ENCODE peak calls at places on chromosomes 1 and 21, in seven cellular contexts. M is psoas muscle; Y is aorta; T is CD4-positive, alpha-beta T cell; Z is right lobe of liver; Q is ovary; P is HL-60. F is an unnamed sample.

GRCh38 chr21:34698270-34699015 is 29.6 kb downstream of the CLIC6 start:
- DNase-seq in P (no peak), M (no peak), Z (no peak), Q (no peak), Y (no peak), T (no peak), F (no peak)

GRCh38 chr1:54979327-54979891 is 1.0 kb upstream of the TMEM61 start:
- DNase-seq in T (no peak), Q (no peak), P (no peak), Z (peak), M (no peak), Y (no peak), F (no peak)

GRCh38 chr21:43775795-43776430 is at the start of gene CSTB:
- DNase-seq in P (peak), Y (peak), Z (peak), Q (peak), T (peak), M (peak), F (peak)

GRCh38 chr1:32701951-32702598 is 495 bp downstream of the SYNC start:
- DNase-seq in Y (peak), M (peak), P (no peak), Z (no peak), Q (no peak), T (no peak), F (no peak)

GRCh38 chr21:38913120-38913975 is 107.6 kb downstream of the ETS2 start:
- DNase-seq in T (no peak), Z (peak), Q (peak), Y (peak), P (no peak), M (peak), F (no peak)

GRCh38 chr1:238642231-238642630 is 744.1 kb upstream of the CHRM3 start:
- DNase-seq in Z (no peak), M (no peak), Q (no peak), T (no peak), P (no peak), Y (no peak), F (no peak)

GRCh38 chr1:6208723-6209660 is 3.1 kb downstream of the RNF207 start:
- DNase-seq in Q (no peak), P (peak), Y (no peak), M (peak), Z (no peak), T (no peak), F (no peak)

GRCh38 chr1:236619398-236619797 is 15.1 kb upstream of the HEATR1 start:
- DNase-seq in Q (no peak), P (no peak), Z (no peak), T (no peak), Y (no peak), M (no peak), F (no peak)

GRCh38 chr1:223887724-223888428 is 42.1 kb upstream of the TP53BP2 start:
- DNase-seq in Q (peak), Z (no peak), P (no peak), T (no peak), Y (peak), M (peak), F (no peak)

GRCh38 chr1:223319373-223319772 is 44.6 kb downstream of the SUSD4 start:
- DNase-seq in T (no peak), Z (no peak), P (no peak), Q (no peak), M (no peak), Y (no peak), F (no peak)

GRCh38 chr21:22961248-22961647 is 1963.0 kb downstream of the NCAM2 start:
- DNase-seq in T (no peak), Z (no peak), Y (no peak), P (no peak), Q (no peak), M (no peak), F (peak)

GRCh38 chr1:45785583-45785982 is 17.8 kb upstream of the MAST2 start:
- DNase-seq in M (no peak), T (peak), Z (no peak), Y (no peak), Q (no peak), P (peak), F (peak)

GRCh38 chr1:230632273-230632873 is 9.9 kb upstream of the COG2 start:
- DNase-seq in M (no peak), P (peak), Q (no peak), Z (peak), Y (no peak), T (no peak), F (peak)

GRCh38 chr1:81296584-81296983 is 504.1 kb upstream of the ADGRL2 start:
- DNase-seq in Z (no peak), Y (no peak), M (no peak), P (no peak), Q (no peak), T (no peak), F (no peak)

GRCh38 chr1:236975461-236975860 is 28.8 kb downstream of the MT1HL1 start:
- DNase-seq in Z (no peak), M (no peak), T (no peak), Y (no peak), P (no peak), Q (no peak), F (no peak)

DNA sequence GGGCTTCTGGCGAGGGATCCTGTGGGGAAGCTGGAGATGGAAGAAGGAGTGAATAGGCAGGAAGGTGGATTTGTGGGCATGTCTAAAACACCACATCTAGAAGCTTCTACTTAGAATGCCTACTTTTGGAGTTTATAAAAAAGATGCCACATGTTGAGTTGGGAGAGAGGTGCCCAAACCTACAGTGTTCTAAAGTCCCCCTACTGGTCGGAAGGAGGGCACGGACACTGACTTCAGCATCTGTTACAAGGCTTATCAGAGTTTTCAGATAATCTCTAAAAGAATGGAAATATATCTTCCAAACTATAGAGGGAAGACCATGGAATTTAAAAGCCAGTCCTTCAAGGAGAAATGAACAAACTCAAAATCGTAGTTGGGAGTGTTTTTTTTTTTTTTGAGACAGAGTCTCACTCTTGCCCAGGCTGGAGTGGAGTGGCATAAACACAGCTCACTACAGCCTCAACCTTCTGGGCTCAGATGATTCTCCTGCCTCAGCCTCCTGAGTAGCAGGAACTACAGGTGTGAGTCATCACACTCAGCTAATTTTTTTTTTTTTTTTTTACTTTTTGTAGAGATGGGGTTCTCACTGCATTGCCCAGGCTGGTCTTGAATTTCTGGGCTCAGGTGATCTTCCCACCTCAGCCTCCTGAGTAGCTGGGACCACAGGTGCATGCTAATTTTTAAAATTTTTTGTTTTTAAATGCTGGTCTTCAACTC is 14.8 kb downstream of the IBA57 start:
- DNase-seq in Q (no peak), T (no peak), Z (no peak), M (no peak), Y (peak), P (no peak), F (peak)
- H3K27ac ChIP-seq in Q (no peak), T (no peak), Z (no peak), M (peak), Y (no peak), P (no peak), F (no peak)

DNA sequence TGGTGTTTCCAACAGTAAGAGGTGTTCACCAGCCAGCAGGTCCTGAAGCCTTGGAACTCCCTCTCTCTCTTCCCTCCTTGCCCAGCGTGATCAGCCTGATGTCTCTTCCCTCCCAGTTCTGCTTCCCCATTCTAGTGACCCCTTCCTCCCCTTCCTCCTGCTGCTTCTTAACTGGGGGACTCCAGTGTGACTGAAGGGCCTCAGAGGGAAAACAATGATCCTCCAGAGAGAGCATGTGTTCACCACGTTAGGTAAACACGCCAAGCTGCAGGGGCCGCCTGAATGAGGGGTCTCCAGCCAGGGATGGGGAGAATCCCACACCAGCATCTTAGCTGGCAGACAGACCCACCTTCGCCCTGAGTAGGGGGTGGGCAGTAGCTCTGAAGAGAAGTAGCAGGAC is 124.8 kb downstream of the TMEM53 start:
- DNase-seq in T (no peak), Z (no peak), M (no peak), Q (no peak), P (no peak), Y (peak), F (no peak)
- H3K27ac ChIP-seq in T (no peak), Z (no peak), M (no peak), Q (no peak), P (no peak), Y (no peak), F (no peak)

GRCh38 chr1:8349473-8349865 is 31.6 kb downstream of the SLC45A1 start:
- DNase-seq in Y (no peak), P (no peak), T (no peak), Q (no peak), M (no peak), Z (no peak), F (no peak)

GRCh38 chr1:8347635-8348034 is 29.7 kb downstream of the SLC45A1 start:
- DNase-seq in M (no peak), Y (no peak), Z (no peak), P (no peak), T (no peak), Q (no peak), F (no peak)

GRCh38 chr1:8348056-8348776 is 30.3 kb downstream of the SLC45A1 start:
- DNase-seq in Z (peak), P (no peak), T (no peak), Q (no peak), M (no peak), Y (no peak), F (no peak)

GRCh38 chr1:8349961-8350360 is 32.0 kb downstream of the SLC45A1 start:
- DNase-seq in Q (peak), Y (no peak), P (no peak), Z (peak), T (no peak), M (peak), F (no peak)

DNA sequence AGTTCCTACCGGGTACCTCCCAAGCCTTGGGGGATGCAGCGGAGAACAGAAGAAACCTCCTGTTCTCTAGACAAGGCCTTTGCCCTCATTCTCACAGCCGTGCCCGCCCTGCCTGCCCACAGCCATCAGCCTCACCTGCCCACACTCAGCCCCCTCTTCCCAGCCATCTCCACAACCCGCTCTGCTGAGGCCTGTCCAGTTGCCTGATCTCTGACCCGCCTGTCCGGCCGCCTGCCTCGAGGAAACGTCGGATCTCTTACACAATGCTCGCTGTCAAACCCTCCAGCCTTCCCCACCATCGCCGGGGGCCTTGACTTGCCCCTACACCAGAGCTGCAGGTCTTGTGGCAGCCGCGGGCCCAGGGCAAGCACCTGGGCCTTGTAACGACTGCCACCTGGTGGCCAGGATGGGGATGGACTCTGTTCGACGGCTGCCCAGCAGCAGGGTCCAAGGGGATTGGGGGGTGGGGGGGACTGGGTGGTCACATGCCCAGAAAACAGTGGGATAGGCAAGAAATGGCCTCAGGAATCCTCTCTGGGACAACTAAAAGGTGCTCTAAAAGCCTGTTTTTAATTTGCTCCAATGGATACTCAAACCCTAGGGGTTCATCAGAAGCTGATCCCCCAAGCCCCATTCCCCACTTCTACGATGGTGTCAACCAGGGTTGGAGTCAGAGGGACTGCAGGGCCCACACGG is 31.0 kb downstream of the SLC45A1 start:
- DNase-seq in Q (peak), T (peak), Y (peak), Z (peak), P (peak), M (peak), F (peak)
- H3K27ac ChIP-seq in Q (no peak), T (no peak), Y (no peak), Z (no peak), P (no peak), M (no peak), F (no peak)

GRCh38 chr1:41957568-41957967 is 38.8 kb upstream of the HIVEP3 start:
- DNase-seq in Q (no peak), M (peak), T (no peak), Z (no peak), Y (no peak), P (no peak), F (no peak)
- H3K27ac ChIP-seq in Q (no peak), M (peak), T (no peak), Z (no peak), Y (no peak), P (no peak), F (no peak)

DNA sequence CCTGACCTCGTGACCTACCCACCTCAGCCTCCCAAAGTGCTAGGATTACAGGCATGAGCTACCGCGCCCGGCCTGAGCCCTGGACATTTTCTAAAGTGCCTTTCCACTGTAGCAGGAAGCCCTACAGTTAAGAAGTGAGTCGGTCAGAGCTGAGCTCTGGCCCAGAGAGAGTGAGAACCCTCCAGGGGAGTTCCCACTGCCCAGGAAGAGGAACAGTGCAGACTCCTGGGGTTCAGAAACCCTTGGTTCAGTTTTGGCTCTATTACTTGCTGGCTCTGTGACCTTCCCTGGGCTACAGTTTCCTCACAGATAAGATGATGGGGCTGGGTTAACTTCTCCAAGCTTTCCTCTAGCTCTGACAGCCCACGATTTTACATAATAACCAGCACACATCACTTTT is 20.9 kb downstream of the SLC9A1 start:
- DNase-seq in T (no peak), Z (no peak), M (no peak), P (no peak), Y (no peak), Q (no peak), F (no peak)
- H3K27ac ChIP-seq in T (no peak), Z (no peak), M (peak), P (no peak), Y (no peak), Q (no peak), F (no peak)

DNA sequence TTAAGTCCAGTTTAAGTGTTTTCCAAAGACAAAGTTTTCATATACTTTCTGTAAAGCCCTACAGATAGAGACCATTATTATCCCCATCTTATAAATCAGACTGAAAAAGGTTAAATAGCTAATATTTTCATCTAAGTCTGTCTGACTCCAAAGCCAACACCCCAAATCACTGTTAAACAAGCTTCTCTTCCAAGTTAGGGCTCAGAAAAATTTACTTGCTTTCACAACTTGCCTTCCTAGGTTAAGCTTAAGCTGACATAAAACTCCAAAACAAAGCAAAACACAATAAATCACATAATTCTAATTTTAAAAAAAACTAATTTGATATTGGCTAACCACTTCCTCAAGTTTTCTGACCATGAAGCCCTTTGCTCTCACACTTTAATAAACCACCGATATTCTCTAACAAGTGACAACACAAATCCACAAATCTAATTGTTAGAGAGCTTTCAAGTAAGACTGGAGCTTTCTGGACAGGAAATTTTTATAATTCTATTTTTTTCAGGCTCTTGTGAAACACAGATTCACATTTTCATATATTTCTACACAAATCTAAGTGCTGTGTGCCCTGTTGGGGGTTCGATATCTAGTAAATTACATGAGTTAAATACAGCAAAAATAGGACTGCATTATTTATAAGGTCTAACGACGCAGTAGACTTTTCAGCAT is 2.2 kb downstream of the GNG12 start:
- DNase-seq in Y (no peak), M (no peak), T (no peak), P (no peak), Z (no peak), Q (no peak), F (no peak)
- H3K27ac ChIP-seq in Y (no peak), M (peak), T (no peak), P (no peak), Z (peak), Q (peak), F (no peak)

GRCh38 chr1:25989440-25989839 is 8.4 kb downstream of the PAFAH2 start:
- DNase-seq in P (peak), Q (no peak), T (no peak), Y (no peak), Z (no peak), M (no peak), F (no peak)
- H3K27ac ChIP-seq in P (peak), Q (no peak), T (peak), Y (no peak), Z (no peak), M (peak), F (no peak)

GRCh38 chr1:4596486-4596885 is 57.9 kb upstream of the AJAP1 start:
- DNase-seq in Q (no peak), Z (no peak), P (no peak), T (no peak), Y (no peak), M (no peak), F (no peak)

GRCh38 chr1:4599521-4599920 is 54.9 kb upstream of the AJAP1 start:
- DNase-seq in Y (no peak), T (no peak), Q (no peak), P (no peak), Z (no peak), M (no peak), F (no peak)

GRCh38 chr1:4598561-4598960 is 55.8 kb upstream of the AJAP1 start:
- DNase-seq in T (no peak), Q (no peak), Z (no peak), Y (no peak), P (no peak), M (no peak), F (no peak)

GRCh38 chr1:4595341-4596225 is 58.8 kb upstream of the AJAP1 start:
- DNase-seq in P (no peak), Y (no peak), T (no peak), Z (no peak), Q (no peak), M (no peak), F (no peak)

GRCh38 chr1:4597020-4597419 is 57.4 kb upstream of the AJAP1 start:
- DNase-seq in Q (no peak), M (no peak), T (no peak), Z (no peak), P (no peak), Y (no peak), F (no peak)
- H3K27ac ChIP-seq in Q (no peak), M (no peak), T (no peak), Z (no peak), P (no peak), Y (no peak), F (no peak)

DNA sequence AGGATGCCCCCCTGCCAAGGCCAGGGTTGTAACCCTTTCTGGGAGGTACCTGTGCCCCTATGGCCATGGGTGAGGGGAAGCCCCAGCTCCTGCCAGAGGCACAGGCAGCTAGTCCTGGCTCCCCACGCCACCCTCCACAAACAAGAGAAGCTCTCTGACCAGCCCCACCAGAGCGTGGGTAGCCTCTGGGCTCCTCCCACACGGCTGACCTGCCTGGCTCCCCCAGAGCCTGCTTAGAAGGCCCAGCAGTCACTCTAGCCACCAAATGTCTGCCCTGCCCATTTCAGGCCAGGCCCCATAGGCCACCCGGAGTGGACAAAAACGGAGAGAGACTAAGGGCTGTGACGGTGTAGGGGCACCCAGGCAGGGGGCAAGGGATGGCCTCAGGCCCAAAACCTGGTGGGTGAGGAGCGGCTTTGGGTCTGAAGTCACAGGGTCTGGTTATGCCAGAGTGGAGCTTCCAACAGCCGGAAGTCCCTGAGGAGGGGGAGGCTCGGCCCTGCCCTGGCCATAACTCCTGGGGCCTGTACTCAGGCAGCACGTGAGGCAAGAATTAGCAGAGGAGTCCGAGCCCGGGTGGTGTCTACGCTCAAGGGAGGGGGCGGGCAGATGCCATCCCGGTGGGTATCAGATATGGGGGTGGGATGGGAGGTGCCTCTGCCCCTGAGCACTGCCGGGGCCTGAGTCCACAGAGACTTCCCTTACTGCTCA is 155.4 kb downstream of the CASZ1 start:
- DNase-seq in Q (no peak), P (no peak), Z (no peak), T (no peak), M (no peak), Y (no peak), F (no peak)
- H3K27ac ChIP-seq in Q (no peak), P (no peak), Z (no peak), T (no peak), M (peak), Y (peak), F (no peak)